ENCODE peak calls at places on chromosomes 12 and 14, in ten cellular contexts. O, I, Q, J, C, U, D, Z, T and H are unnamed samples.

GRCh38 chr12:40016960-40017359 is 88.9 kb downstream of the SLC2A13 start:
- DNase-seq in I (peak; percentile 15), D (no peak), Z (no peak), J (peak; percentile 11), T (no peak), Q (no peak), O (no peak), C (no peak), U (no peak), H (no peak)

GRCh38 chr12:109926488-109927210 is 26.6 kb downstream of the TCHP start:
- DNase-seq in Q (no peak), U (no peak), D (no peak), C (no peak), T (no peak), I (no peak), O (no peak), J (no peak), Z (peak; percentile 34), H (peak; percentile 73)

GRCh38 chr12:53976172-53976822 is 1.5 kb upstream of the HOTAIR start:
- DNase-seq in J (no peak), Z (no peak), C (no peak), Q (no peak), U (no peak), O (no peak), I (no peak), D (no peak), T (peak; percentile 75), H (no peak)

GRCh38 chr14:95470942-95471499 is 45.4 kb downstream of the SYNE3 start:
- DNase-seq in Q (no peak), I (no peak), C (no peak), J (no peak), T (no peak), Z (no peak), D (no peak), O (no peak), U (no peak), H (no peak)

GRCh38 chr12:4587108-4587507 is 25.1 kb downstream of the DYRK4 start:
- DNase-seq in J (no peak), C (no peak), O (no peak), Q (no peak), I (no peak), U (no peak), Z (no peak), D (no peak), T (no peak), H (no peak)

GRCh38 chr12:111655356-111655755 is 30.4 kb downstream of the BRAP start:
- DNase-seq in O (no peak), Q (no peak), T (no peak), J (no peak), I (no peak), U (no peak), Z (no peak), C (no peak), D (no peak), H (no peak)

GRCh38 chr12:113248842-113249435 is 27.7 kb downstream of the TPCN1 start:
- DNase-seq in Z (no peak), I (no peak), O (no peak), J (no peak), U (no peak), T (no peak), D (no peak), C (no peak), Q (no peak), H (peak; percentile 61)

GRCh38 chr12:105588126-105588525 is 257.6 kb downstream of the C12orf75 start:
- DNase-seq in D (no peak), Z (no peak), T (no peak), U (no peak), I (no peak), C (no peak), O (no peak), J (no peak), Q (no peak), H (no peak)

GRCh38 chr12:30358113-30358512 is 337.6 kb downstream of the IPO8 start:
- DNase-seq in O (no peak), C (no peak), I (no peak), Q (no peak), D (peak; percentile 36), U (no peak), J (no peak), Z (no peak), T (no peak), H (no peak)

GRCh38 chr12:67237231-67237630 is 31.9 kb upstream of the CAND1 start:
- DNase-seq in C (no peak), D (no peak), O (no peak), T (no peak), U (no peak), J (no peak), I (peak; percentile 58), Q (no peak), Z (no peak), H (no peak)

GRCh38 chr14:87067597-87067996 is 925.4 kb downstream of the GALC start:
- DNase-seq in Q (no peak), U (no peak), O (no peak), T (no peak), C (no peak), I (no peak), D (no peak), Z (no peak), J (no peak), H (no peak)

GRCh38 chr12:644818-645552 is 18.3 kb downstream of the NINJ2 start:
- DNase-seq in Q (no peak), C (no peak), D (no peak), J (peak; percentile 65), T (no peak), Z (no peak), I (no peak), U (no peak), O (no peak), H (no peak)

GRCh38 chr14:77133718-77134338 is 7.8 kb downstream of the ZDHHC22 start:
- DNase-seq in Z (no peak), C (no peak), U (no peak), Q (peak; percentile 42), J (peak; percentile 55), D (peak; percentile 90), O (peak; percentile 62), T (no peak), I (peak; percentile 69), H (no peak)

GRCh38 chr12:4789776-4790175 is 69.6 kb downstream of the GALNT8 start:
- DNase-seq in I (no peak), Q (no peak), T (no peak), Z (no peak), D (no peak), J (no peak), U (no peak), O (no peak), C (no peak), H (no peak)

DNA sequence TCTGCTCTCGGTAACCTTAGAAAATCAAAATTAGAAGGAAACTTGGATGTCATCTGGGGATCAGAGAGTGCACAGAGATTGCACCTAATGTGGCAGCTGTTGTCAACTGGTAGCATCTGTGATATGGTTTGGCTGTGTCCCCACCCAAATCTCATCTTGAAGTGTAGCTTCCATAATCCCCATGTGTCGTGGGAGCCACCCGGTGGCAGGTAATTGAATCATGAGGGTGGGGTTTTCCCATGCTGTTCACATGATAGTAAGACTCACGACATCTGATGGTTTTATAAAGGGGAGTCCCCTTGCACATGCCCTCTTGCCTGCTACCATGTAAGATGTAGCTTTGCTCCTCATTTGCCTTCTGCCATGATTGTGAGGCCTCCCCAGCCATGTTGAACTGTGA is 127.7 kb upstream of the SRRM4 start:
- DNase-seq in C (no peak), J (no peak), Q (no peak), U (no peak), I (no peak), T (no peak), O (peak; percentile 4), Z (no peak), D (peak; percentile 21), H (no peak)
- TF ChIP-seq CTCF in C (no peak), J (no peak), Q (no peak), U (no peak), I (no peak), T (no peak), O (peak; percentile 43), Z (no peak), D (no peak), H (peak; percentile 44)

DNA sequence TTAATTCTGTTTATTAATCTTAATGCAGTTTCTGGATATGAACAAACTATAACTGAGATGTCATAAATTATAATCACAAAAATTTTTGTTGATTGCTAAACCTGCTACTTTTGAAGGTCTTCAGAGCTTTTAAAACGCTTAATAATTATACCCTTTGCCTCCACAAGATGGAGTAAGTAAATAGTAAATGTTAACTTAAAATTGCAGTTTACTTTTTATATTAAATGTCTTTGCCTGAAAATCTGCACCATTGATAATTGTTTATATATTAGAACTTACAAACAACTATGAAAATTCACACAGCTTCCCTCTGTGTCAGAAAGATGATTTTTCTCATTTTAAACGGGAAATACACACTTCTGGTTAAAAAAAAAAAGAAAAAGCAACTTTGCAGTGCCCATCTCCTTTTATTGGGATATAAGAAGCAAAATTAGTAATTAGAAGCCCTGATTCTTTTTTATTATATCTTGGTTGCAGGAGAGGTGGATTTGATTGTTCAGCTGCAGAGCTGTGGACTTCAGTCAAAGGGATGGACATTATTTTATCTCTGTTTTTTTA is 35.6 kb downstream of the SCFD1 start:
- DNase-seq in O (peak; percentile 29), J (no peak), D (no peak), I (no peak), C (no peak), U (no peak), Z (no peak), T (no peak), Q (no peak), H (no peak)
- TF ChIP-seq CTCF in O (peak; percentile 76), J (peak; percentile 35), D (peak; percentile 38), I (no peak), C (no peak), U (no peak), Z (peak; percentile 21), T (peak; percentile 36), Q (peak; percentile 17), H (peak; percentile 83)

GRCh38 chr12:94550964-94551363 is 91.3 kb upstream of the CEP83 start:
- DNase-seq in U (no peak), T (no peak), O (no peak), Q (no peak), J (no peak), I (no peak), C (no peak), D (no peak), Z (no peak), H (no peak)

GRCh38 chr12:94551810-94552209 is 92.1 kb upstream of the CEP83 start:
- DNase-seq in Q (no peak), U (no peak), D (no peak), C (no peak), J (no peak), O (no peak), I (no peak), T (no peak), Z (no peak), H (no peak)

GRCh38 chr12:94545937-94546771 is 86.5 kb upstream of the CEP83 start:
- DNase-seq in O (peak; percentile 43), J (peak; percentile 62), U (no peak), Q (no peak), I (peak; percentile 64), D (peak; percentile 69), C (peak; percentile 33), Z (peak; percentile 57), T (no peak), H (no peak)
- TF ChIP-seq CTCF in O (peak; percentile 72), J (peak; percentile 94), U (peak; percentile 71), Q (peak; percentile 79), I (peak; percentile 55), D (peak; percentile 86), C (peak; percentile 19), Z (peak; percentile 84), T (peak; percentile 64), H (peak; percentile 85)

DNA sequence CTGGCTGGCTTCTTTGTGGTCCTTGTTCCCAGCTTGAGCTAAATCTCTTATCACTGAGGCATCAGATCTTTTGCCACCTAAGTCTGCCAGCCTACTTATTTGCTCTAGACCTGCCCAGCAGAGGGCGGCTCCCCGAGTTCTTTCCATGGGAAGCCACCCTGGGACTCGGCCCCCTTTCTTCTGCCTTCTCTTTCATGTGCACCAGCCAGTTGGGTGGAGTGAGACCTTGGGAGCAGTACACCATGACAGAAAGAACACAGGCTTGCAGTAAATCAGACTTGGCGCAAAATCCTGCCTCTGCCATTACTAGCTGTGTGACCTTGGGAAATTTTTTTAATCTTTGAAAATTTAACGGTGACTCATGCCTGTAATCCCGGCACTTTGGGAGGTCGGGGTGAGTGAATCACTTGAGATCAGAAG is 7.4 kb downstream of the SMAGP start:
- DNase-seq in J (peak; percentile 54), O (peak; percentile 60), D (peak; percentile 20), Q (no peak), U (no peak), T (no peak), I (peak; percentile 63), C (peak; percentile 72), Z (peak; percentile 76), H (peak; percentile 46)
- TF ChIP-seq CTCF in J (peak; percentile 57), O (peak; percentile 76), D (peak; percentile 32), Q (peak; percentile 38), U (peak; percentile 16), T (peak; percentile 58), I (no peak), C (no peak), Z (peak; percentile 57), H (peak; percentile 69)